ENCODE peak calls at places on chromosomes 4 and X, in four cellular contexts. C, P, T and H are unnamed samples.

GRCh38 chr4:4867745-4868505 is 8.5 kb downstream of the MSX1 start:
- DNase-seq in C (no peak), P (no peak), T (no peak), H (no peak)

GRCh38 chr4:6893449-6894085 is 16.1 kb upstream of the TBC1D14 start:
- DNase-seq in C (peak; percentile 33), P (no peak), T (peak; percentile 54), H (no peak)

GRCh38 chr4:14336656-14337055 is 665.6 kb upstream of the CPEB2 start:
- DNase-seq in C (no peak), P (no peak), T (no peak), H (no peak)

GRCh38 chr4:73817341-73817740 is 19.1 kb upstream of the CXCL6 start:
- DNase-seq in C (no peak), P (no peak), T (peak; percentile 12), H (no peak)

GRCh38 chr4:24042094-24042493 is 152.2 kb upstream of the PPARGC1A start:
- DNase-seq in C (no peak), P (no peak), T (peak; percentile 85), H (no peak)

GRCh38 chr4:146379744-146380143 is 142.0 kb downstream of the SLC10A7 start:
- DNase-seq in C (no peak), P (no peak), T (peak; percentile 35), H (no peak)

GRCh38 chr4:184444215-184444952 is 30.0 kb downstream of the IRF2 start:
- DNase-seq in C (no peak), P (no peak), T (peak; percentile 89), H (no peak)

GRCh38 chr4:88177981-88178632 is 19.7 kb upstream of the ABCG2 start:
- DNase-seq in C (no peak), P (no peak), T (peak; percentile 91), H (no peak)

GRCh38 chr4:17232575-17233253 is 279.2 kb downstream of the QDPR start:
- DNase-seq in C (peak; percentile 68), P (no peak), T (peak; percentile 85), H (no peak)

GRCh38 chr4:155828628-155829027 is 37.4 kb downstream of the ASIC5 start:
- DNase-seq in C (no peak), P (no peak), T (peak; percentile 73), H (no peak)

GRCh38 chrX:21493226-21493850 is 119.1 kb downstream of the CNKSR2 start:
- DNase-seq in C (no peak), P (no peak), T (peak; percentile 66), H (no peak)

GRCh38 chr4:71992571-71992970 is 39.2 kb upstream of the NPFFR2 start:
- DNase-seq in C (no peak), P (no peak), T (peak; percentile 85), H (no peak)

GRCh38 chr4:87981505-87981904 is 6.0 kb downstream of the SPP1 start:
- DNase-seq in C (no peak), P (no peak), T (no peak), H (no peak)

GRCh38 chr4:173076903-173077629 is 91.5 kb upstream of the GALNT7 start:
- DNase-seq in C (no peak), P (no peak), T (peak; percentile 82), H (no peak)

GRCh38 chrX:63503541-63503940 is 152.4 kb upstream of the SPIN4 start:
- DNase-seq in C (no peak), P (peak; percentile 48), T (peak; percentile 62), H (no peak)

GRCh38 chrX:13283968-13284914 is 35.6 kb downstream of the ATXN3L start:
- DNase-seq in C (no peak), P (no peak), T (peak; percentile 91), H (no peak)

GRCh38 chr4:104490770-104491395 is 3.8 kb downstream of the CXXC4 start:
- DNase-seq in C (peak; percentile 87), P (peak; percentile 68), T (peak; percentile 62), H (peak; percentile 38)

GRCh38 chr4:86453044-86453501 is 93.2 kb upstream of the MAPK10 start:
- DNase-seq in C (peak; percentile 66), P (no peak), T (peak; percentile 22), H (no peak)

GRCh38 chr4:118076958-118077766 is 42.9 kb downstream of the NDST3 start:
- DNase-seq in C (no peak), P (no peak), T (peak; percentile 0), H (peak; percentile 2)

GRCh38 chr4:17981063-17981462 is 40.5 kb downstream of the LCORL start:
- DNase-seq in C (no peak), P (no peak), T (no peak), H (no peak)

GRCh38 chrX:56788229-56788628 is 59.2 kb downstream of the NBDY start:
- DNase-seq in C (peak; percentile 36), P (no peak), T (no peak), H (no peak)

GRCh38 chr4:38612996-38613395 is 51.0 kb upstream of the KLF3 start:
- DNase-seq in C (no peak), P (no peak), T (peak; percentile 17), H (no peak)

GRCh38 chr4:39591290-39591689 is 47.4 kb downstream of the SMIM14 start:
- DNase-seq in C (no peak), P (no peak), T (no peak), H (no peak)

GRCh38 chrX:55026143-55026542 is 4.6 kb downstream of the ALAS2 start:
- DNase-seq in C (no peak), P (no peak), T (peak; percentile 15), H (no peak)

GRCh38 chr4:55012363-55013255 is 112.8 kb downstream of the KDR start:
- DNase-seq in C (no peak), P (no peak), T (no peak), H (no peak)

GRCh38 chr4:182449960-182450359 is 206.8 kb downstream of the TENM3 start:
- DNase-seq in C (no peak), P (no peak), T (peak; percentile 23), H (no peak)

GRCh38 chr4:109588176-109588575 is 28.1 kb downstream of the MCUB start:
- DNase-seq in C (no peak), P (no peak), T (no peak), H (peak; percentile 36)

GRCh38 chrX:101595739-101596419 is 21.9 kb downstream of the ARMCX6 start:
- DNase-seq in C (no peak), P (peak; percentile 62), T (peak; percentile 64), H (peak; percentile 45)

GRCh38 chr4:5125326-5125725 is 74.0 kb downstream of the STK32B start:
- DNase-seq in C (no peak), P (no peak), T (no peak), H (no peak)

GRCh38 chr4:175791221-175791620 is 20.8 kb downstream of the GPM6A start:
- DNase-seq in C (no peak), P (no peak), T (no peak), H (no peak)

GRCh38 chr4:72208421-72209075 is 176.7 kb downstream of the NPFFR2 start:
- DNase-seq in C (no peak), P (no peak), T (no peak), H (no peak)

GRCh38 chr4:52617467-52618017 is 41.6 kb downstream of the USP46 start:
- DNase-seq in C (no peak), P (no peak), T (no peak), H (no peak)

GRCh38 chr4:123892997-123893745 is 496.6 kb downstream of the SPRY1 start:
- DNase-seq in C (no peak), P (no peak), T (peak; percentile 49), H (no peak)

GRCh38 chr4:123892368-123892961 is 495.9 kb downstream of the SPRY1 start:
- DNase-seq in C (no peak), P (no peak), T (no peak), H (no peak)

GRCh38 chr4:123893746-123894095 is 497.1 kb downstream of the SPRY1 start:
- DNase-seq in C (no peak), P (no peak), T (peak; percentile 72), H (no peak)

GRCh38 chr4:123890889-123891288 is 494.3 kb downstream of the SPRY1 start:
- DNase-seq in C (no peak), P (no peak), T (no peak), H (no peak)

DNA sequence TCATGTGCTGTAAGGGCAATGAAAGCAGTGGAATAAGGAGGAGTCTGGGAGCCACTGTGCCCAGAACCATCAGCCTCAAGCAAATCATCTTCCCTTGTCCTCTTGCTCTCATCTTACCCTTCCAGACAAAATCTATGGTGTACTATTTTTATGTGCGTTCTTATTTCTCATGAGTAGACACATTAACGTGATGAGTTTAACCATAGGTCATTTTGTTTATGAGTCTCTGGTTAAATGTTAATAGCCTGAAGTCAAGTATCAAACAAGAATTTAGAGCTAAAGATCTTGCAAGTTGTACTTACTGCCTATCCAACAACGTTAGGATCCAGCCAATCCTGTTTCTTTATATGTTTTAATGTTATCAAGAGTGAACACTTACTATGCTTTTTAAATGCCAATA is 495.3 kb downstream of the SPRY1 start:
- DNase-seq in C (no peak), P (no peak), T (no peak), H (no peak)
- H3K4me3 ChIP-seq in C (no peak overlapping the region), P (no peak overlapping the region), T (no peak overlapping the region), H (no peak overlapping the region)

GRCh38 chr4:151784676-151785075 is 23.9 kb upstream of the GATB start:
- DNase-seq in C (no peak), P (no peak), T (no peak), H (no peak)

GRCh38 chr4:151785484-151786157 is 24.8 kb upstream of the GATB start:
- DNase-seq in C (no peak), P (no peak), T (no peak), H (no peak)

GRCh38 chr4:151782296-151782695 is 21.5 kb upstream of the GATB start:
- DNase-seq in C (no peak), P (no peak), T (no peak), H (no peak)

GRCh38 chr4:151786158-151786495 is 25.3 kb upstream of the GATB start:
- DNase-seq in C (no peak), P (no peak), T (no peak), H (no peak)

GRCh38 chr4:151783867-151784266 is 23.1 kb upstream of the GATB start:
- DNase-seq in C (no peak), P (no peak), T (peak; percentile 33), H (no peak)
- H3K27ac ChIP-seq in C (no peak overlapping the region), P (no peak overlapping the region), T (no peak overlapping the region), H (no peak overlapping the region)

GRCh38 chrX:153937056-153937455 is 2.2 kb upstream of the NAA10 start:
- DNase-seq in C (no peak), P (no peak), T (no peak), H (no peak)

GRCh38 chrX:153941331-153942252 is 2.9 kb downstream of the RENBP start:
- DNase-seq in C (no peak), P (no peak), T (no peak), H (no peak)

GRCh38 chrX:153935326-153935851 is 552 bp upstream of the NAA10 start:
- DNase-seq in C (no peak), P (no peak), T (no peak), H (no peak)

GRCh38 chrX:153939573-153939972 is 4.7 kb upstream of the NAA10 start:
- DNase-seq in C (no peak), P (no peak), T (no peak), H (no peak)

GRCh38 chrX:153938226-153938786 is 3.5 kb upstream of the NAA10 start:
- DNase-seq in C (no peak), P (no peak), T (no peak), H (no peak)
- H3K4me3 ChIP-seq in C (no peak overlapping the region), P (no peak overlapping the region), T (no peak overlapping the region), H (no peak overlapping the region)

DNA sequence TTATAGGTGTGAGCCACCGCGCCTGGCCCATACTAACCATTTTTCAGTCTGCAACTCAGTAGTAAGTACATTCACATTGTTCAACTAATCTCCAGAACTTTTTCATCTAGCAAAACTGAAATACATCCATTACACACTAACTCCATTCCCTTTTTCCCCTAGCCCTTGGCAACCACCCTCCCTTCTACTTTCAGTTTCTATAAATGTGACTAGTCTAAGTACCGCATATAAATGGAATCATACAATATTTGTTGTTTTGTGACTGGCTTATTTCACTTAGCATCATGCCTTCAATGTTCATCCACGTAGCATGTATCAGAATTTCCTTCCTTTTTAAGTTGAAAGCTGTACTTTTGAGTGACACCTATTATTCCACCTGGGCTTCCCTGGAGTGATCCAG is 44.6 kb upstream of the SETD7 start:
- DNase-seq in C (no peak), P (no peak), T (no peak), H (no peak)
- H3K27ac ChIP-seq in C (no peak overlapping the region), P (no peak overlapping the region), T (no peak overlapping the region), H (no peak overlapping the region)